ENCODE peak calls at places on chromosome 7, in six cellular contexts. N, I, L, H, U and T are unnamed samples.

GRCh38 chr7:113804475-113805130 is 114.2 kb downstream of the PPP1R3A start:
- DNase-seq in H (peak; percentile 33), U (no peak), I (peak; percentile 33), L (no peak), N (no peak), T (no peak)

GRCh38 chr7:16637279-16637795 is 8.2 kb downstream of the ANKMY2 start:
- DNase-seq in H (peak; percentile 51), U (no peak), N (no peak), I (no peak), L (no peak), T (no peak)

GRCh38 chr7:79531905-79532304 is 78.4 kb upstream of the MAGI2 start:
- DNase-seq in L (no peak), U (no peak), N (no peak), H (no peak), I (no peak), T (no peak)

GRCh38 chr7:104142147-104142546 is 65.7 kb downstream of the ORC5 start:
- DNase-seq in L (no peak), I (no peak), N (no peak), H (no peak), U (no peak), T (peak; percentile 45)

GRCh38 chr7:77251519-77251819 is 51.9 kb upstream of the FGL2 start:
- DNase-seq in L (no peak), U (no peak), N (no peak), I (no peak), H (no peak), T (no peak)

GRCh38 chr7:74477188-74477587 is 23.5 kb downstream of the GTF2IRD1 start:
- DNase-seq in U (no peak), L (no peak), I (no peak), N (no peak), H (no peak), T (no peak)

GRCh38 chr7:92020636-92021035 is 80.0 kb downstream of the AKAP9 start:
- DNase-seq in U (no peak), H (peak; percentile 13), N (no peak), I (peak; percentile 63), L (no peak), T (no peak)

GRCh38 chr7:1668486-1668931 is 1.6 kb upstream of the ELFN1 start:
- DNase-seq in L (peak; percentile 66), N (no peak), U (no peak), H (no peak), I (no peak), T (no peak)

GRCh38 chr7:9835204-9835603 is 1138.5 kb upstream of the PHF14 start:
- DNase-seq in I (no peak), H (no peak), N (no peak), U (no peak), L (no peak), T (no peak)

GRCh38 chr7:25643285-25643684 is 415.0 kb upstream of the NPVF start:
- DNase-seq in L (no peak), N (no peak), H (no peak), U (peak; percentile 64), I (no peak), T (no peak)

GRCh38 chr7:122727354-122727753 is 24.6 kb upstream of the RNF148 start:
- DNase-seq in I (no peak), U (no peak), N (no peak), L (no peak), H (no peak), T (no peak)

GRCh38 chr7:101140339-101140699 is 13.4 kb downstream of the SERPINE1 start:
- DNase-seq in N (no peak), L (no peak), H (peak; percentile 70), I (peak; percentile 57), U (no peak), T (peak; percentile 78)

GRCh38 chr7:26959290-26959689 is 94.9 kb upstream of the SKAP2 start:
- DNase-seq in L (no peak), I (no peak), N (no peak), H (peak; percentile 22), U (no peak), T (no peak)

GRCh38 chr7:105013818-105014724 is at the start of gene KMT2E:
- DNase-seq in I (peak; percentile 77), L (peak; percentile 98), N (peak; percentile 86), U (peak; percentile 96), H (peak; percentile 94), T (peak; percentile 87)

GRCh38 chr7:71538210-71538609 is 406.3 kb downstream of the GALNT17 start:
- DNase-seq in H (no peak), N (no peak), I (no peak), U (no peak), L (no peak), T (no peak)

DNA sequence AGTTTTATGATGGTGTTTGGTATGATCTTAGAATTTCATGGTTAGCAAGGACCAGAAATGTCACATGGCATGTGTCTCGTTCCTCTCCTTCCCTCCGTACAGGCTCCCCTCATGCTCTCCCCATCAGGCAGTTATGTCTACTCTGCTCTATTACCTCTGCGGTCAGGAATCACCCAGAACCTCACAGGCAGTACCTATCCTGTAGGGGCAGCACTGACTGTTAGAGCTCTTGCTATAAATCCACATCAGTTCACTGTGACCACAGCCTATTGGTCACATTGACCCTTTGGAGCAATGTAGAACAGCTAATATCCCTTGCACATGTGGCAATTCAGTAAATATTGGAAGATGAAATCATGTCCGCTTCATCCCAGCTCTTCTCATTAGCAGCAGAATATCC is 151.8 kb downstream of the WNT2 start:
- DNase-seq in H (no peak), U (no peak), I (no peak), N (no peak), L (no peak), T (no peak)
- H3K4me3 ChIP-seq in H (no peak overlapping the region), U (no peak overlapping the region), I (no peak overlapping the region), N (no peak overlapping the region), L (no peak overlapping the region), T (no peak overlapping the region)

GRCh38 chr7:55074008-55074499 is 55.2 kb downstream of the EGFR start:
- DNase-seq in L (no peak), N (no peak), U (no peak), I (peak; percentile 79), H (peak; percentile 84), T (peak; percentile 68)
- H3K4me3 ChIP-seq in L (no peak overlapping the region), N (no peak overlapping the region), U (peak overlapping the region; percentile 29), I (peak overlapping the region; percentile 22), H (peak overlapping the region; percentile 53), T (peak overlapping the region; percentile 42)

GRCh38 chr7:30136339-30136738 is 1.6 kb downstream of the MTURN start:
- DNase-seq in L (peak; percentile 81), U (peak; percentile 87), H (no peak), I (no peak), N (no peak), T (no peak)
- H3K4me3 ChIP-seq in L (peak overlapping the region; percentile 78), U (peak overlapping the region; percentile 99), H (peak overlapping the region; percentile 93), I (peak overlapping the region; percentile 98), N (peak overlapping the region; percentile 74), T (peak overlapping the region; percentile 80)

DNA sequence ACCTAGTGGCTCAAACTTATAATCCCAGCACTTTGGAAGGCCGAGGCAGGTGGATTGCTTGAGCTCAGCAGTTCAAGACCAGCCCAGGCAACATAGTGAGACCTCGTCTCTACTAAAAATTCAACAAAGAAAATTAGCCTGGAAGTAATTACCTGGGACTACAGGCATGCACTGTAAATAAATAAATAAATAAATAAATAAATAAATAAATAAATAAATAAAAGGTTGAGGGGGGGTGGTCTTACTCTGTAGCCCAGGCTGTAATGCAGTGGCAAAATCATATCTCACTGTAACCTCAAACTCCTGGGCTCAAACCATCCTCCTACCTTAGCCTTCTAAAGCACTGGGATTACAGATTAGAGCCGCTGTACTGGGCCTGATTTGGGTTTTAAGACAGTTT is 50.5 kb downstream of the RALA start:
- DNase-seq in H (no peak), U (no peak), L (no peak), N (no peak), I (no peak), T (no peak)
- H3K4me3 ChIP-seq in H (no peak overlapping the region), U (no peak overlapping the region), L (no peak overlapping the region), N (no peak overlapping the region), I (no peak overlapping the region), T (no peak overlapping the region)

DNA sequence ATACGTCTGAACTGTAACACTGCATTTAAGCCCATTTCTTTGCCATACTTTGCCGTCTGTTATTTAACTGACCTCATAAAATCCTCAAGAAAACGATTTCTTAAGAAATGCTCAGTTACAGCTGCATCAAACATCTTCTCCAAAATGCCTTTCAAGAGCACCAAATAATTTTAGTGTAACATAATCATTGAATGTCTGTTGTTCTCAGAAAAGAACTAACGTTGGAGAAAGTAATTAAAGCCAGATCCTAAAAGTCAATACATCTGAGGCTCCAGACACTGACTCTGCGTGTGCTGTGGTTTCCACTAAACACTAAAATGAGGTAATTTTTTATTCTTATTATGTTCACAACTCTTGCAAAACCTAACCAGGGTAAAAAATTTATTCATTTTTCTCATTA is 63.7 kb upstream of the LRRC17 start:
- DNase-seq in I (no peak), U (no peak), N (no peak), H (peak; percentile 76), L (no peak), T (no peak)
- H3K4me3 ChIP-seq in I (no peak overlapping the region), U (no peak overlapping the region), N (no peak overlapping the region), H (no peak overlapping the region), L (no peak overlapping the region), T (no peak overlapping the region)

DNA sequence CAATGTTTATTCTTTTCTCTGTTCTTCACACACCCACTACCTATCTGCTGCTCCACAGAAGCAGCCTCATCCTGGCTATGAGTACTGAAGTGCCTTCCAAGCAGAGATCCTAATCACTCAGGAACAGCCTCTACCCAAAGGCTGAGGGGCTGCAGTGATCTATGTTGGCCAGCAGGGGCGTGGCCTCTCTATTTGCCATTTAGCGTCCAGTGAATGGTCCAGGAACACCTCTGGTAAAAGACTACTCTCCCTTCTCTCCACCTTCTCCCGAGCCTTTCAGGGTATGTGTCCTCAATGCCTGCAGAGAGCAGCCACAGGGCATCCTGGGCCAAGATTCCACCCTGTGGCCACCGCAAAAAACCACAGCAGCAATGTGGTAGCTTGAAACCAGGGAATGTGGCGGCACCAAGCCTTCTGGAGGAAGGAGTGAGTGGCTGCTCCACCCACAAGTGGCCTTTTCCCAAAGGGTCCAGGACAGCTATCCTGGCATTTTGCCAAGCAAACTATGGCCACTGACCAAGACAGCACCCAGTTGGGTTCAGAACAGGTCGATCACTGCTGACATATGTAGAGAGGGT is 70.9 kb downstream of the SYPL1 start:
- DNase-seq in H (peak; percentile 45), N (no peak), L (no peak), U (no peak), I (peak; percentile 29), T (peak; percentile 42)
- H3K4me3 ChIP-seq in H (no peak overlapping the region), N (no peak overlapping the region), L (no peak overlapping the region), U (no peak overlapping the region), I (no peak overlapping the region), T (no peak overlapping the region)

GRCh38 chr7:115471891-115472290 is 550.0 kb downstream of the MDFIC start:
- DNase-seq in N (no peak), I (peak; percentile 11), U (no peak), H (peak; percentile 81), L (no peak), T (peak; percentile 35)
- H3K4me3 ChIP-seq in N (no peak overlapping the region), I (no peak overlapping the region), U (no peak overlapping the region), H (no peak overlapping the region), L (no peak overlapping the region), T (no peak overlapping the region)

DNA sequence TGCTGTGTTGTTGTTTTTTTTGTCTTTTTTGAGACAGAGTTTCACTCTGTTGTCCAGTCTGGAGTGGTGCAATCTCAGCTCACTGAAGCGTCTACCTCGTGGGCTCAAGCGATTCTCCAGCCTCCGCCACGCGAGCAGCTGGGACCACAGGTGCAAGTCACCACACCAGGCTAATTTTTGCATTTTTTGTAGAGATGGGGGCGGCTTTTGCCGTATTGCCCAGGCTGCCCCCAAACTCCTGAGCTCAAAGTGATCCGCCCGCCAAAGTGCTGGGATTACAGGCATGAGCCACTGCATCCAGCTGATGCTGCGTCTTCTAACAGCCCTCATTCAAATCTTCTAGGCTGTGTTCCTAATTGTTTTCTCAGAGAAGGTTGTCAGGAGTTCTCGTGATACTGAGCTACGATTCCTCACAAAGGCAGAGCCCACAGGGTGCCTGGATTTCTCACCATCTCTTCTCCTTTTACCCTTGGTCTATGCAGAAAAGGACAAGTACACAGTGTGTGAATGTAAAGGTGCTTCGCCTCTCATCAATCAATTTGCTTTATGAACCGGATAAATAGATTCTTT is 247.2 kb upstream of the PTN start:
- DNase-seq in I (no peak), H (no peak), L (peak; percentile 57), N (no peak), U (no peak), T (no peak)
- H3K4me3 ChIP-seq in I (no peak overlapping the region), H (no peak overlapping the region), L (no peak overlapping the region), N (no peak overlapping the region), U (no peak overlapping the region), T (no peak overlapping the region)